ENCODE peak calls at places on chromosome 20, in five cellular contexts. K, L, C, A and W are unnamed samples.

GRCh38 chr20:31690124-31690666 is 32.5 kb downstream of the BCL2L1 start:
- DNase-seq in K (no peak), L (no peak), C (no peak), A (no peak), W (no peak)

GRCh38 chr20:20561172-20561571 is 151.3 kb downstream of the RALGAPA2 start:
- DNase-seq in K (no peak), L (no peak), C (no peak), A (no peak), W (no peak)

GRCh38 chr20:41180599-41181333 is 43.4 kb downstream of the PLCG1 start:
- DNase-seq in K (no peak), L (peak), C (no peak), A (no peak), W (peak)

GRCh38 chr20:40499416-40499815 is 189.6 kb downstream of the MAFB start:
- DNase-seq in K (no peak), L (no peak), C (no peak), A (no peak), W (no peak)

GRCh38 chr20:38804682-38805501 is 605 bp upstream of the PPP1R16B start:
- DNase-seq in K (peak), L (peak), C (peak), A (no peak), W (peak)

GRCh38 chr20:37220796-37221195 is 40.8 kb downstream of the GHRH start:
- DNase-seq in K (no peak), L (no peak), C (no peak), A (no peak), W (no peak)

GRCh38 chr20:10109621-10110020 is 74.8 kb downstream of the ANKEF1 start:
- DNase-seq in K (no peak), L (no peak), C (no peak), A (no peak), W (no peak)

GRCh38 chr20:57620274-57620990 is at the start of gene ZBP1:
- DNase-seq in K (peak), L (peak), C (no peak), A (no peak), W (peak)

GRCh38 chr20:49812463-49813304 is at the start of gene SLC9A8:
- DNase-seq in K (peak), L (peak), C (peak), A (peak), W (peak)
- TF ChIP-seq POLR2A in K (peak), L (no peak), C (peak), A (peak), W (peak)

GRCh38 chr20:63453029-63453523 is 19.4 kb downstream of the KCNQ2 start:
- DNase-seq in K (no peak), L (no peak), C (no peak), A (no peak), W (no peak)

GRCh38 chr20:63455568-63455859 is 16.9 kb downstream of the KCNQ2 start:
- DNase-seq in K (no peak), L (no peak), C (no peak), A (no peak), W (no peak)

GRCh38 chr20:63456429-63457284 is 15.8 kb downstream of the KCNQ2 start:
- DNase-seq in K (no peak), L (no peak), C (no peak), A (no peak), W (no peak)

GRCh38 chr20:63452341-63453028 is 20.0 kb downstream of the KCNQ2 start:
- DNase-seq in K (no peak), L (no peak), C (no peak), A (no peak), W (no peak)

GRCh38 chr20:63454729-63455567 is 17.5 kb downstream of the KCNQ2 start:
- DNase-seq in K (no peak), L (no peak), C (no peak), A (no peak), W (no peak)
- TF ChIP-seq POLR2A in K (no peak), L (no peak), C (no peak), A (no peak), W (no peak)

GRCh38 chr20:45951474-45951873 is 17.0 kb downstream of the PCIF1 start:
- DNase-seq in K (no peak), L (no peak), C (no peak), A (no peak), W (no peak)
- TF ChIP-seq POLR2A in K (no peak), L (no peak), C (no peak), A (no peak), W (no peak)

GRCh38 chr20:3204124-3204794 is at the start of gene DDRGK1:
- DNase-seq in K (peak), L (peak), C (peak), A (peak), W (peak)
- TF ChIP-seq POLR2A in K (peak), L (no peak), C (peak), A (peak), W (peak)